ENCODE peak calls at places on chromosomes 7 and 10, in six cellular contexts. S, N, Y, W, D and X are unnamed samples.

GRCh38 chr7:4136036-4136435 is 546.1 kb upstream of the FOXK1 start:
- DNase-seq in S (no peak), N (no peak), Y (no peak), W (no peak), D (no peak), X (no peak)

GRCh38 chr7:1459930-1460756 is 873 bp upstream of the MICALL2 start:
- DNase-seq in S (peak), N (no peak), Y (peak), W (no peak), D (no peak), X (peak)

GRCh38 chr7:138982204-138982623 is 1.0 kb upstream of the KIAA1549 start:
- DNase-seq in S (no peak), N (peak), Y (no peak), W (no peak), D (no peak), X (no peak)

GRCh38 chr7:66043681-66044497 is 31.7 kb upstream of the ASL start:
- DNase-seq in S (no peak), N (no peak), Y (peak), W (no peak), D (no peak), X (no peak)

GRCh38 chr10:45653454-45653853 is 19.1 kb downstream of the ZFAND4 start:
- DNase-seq in S (no peak), N (no peak), Y (no peak), W (no peak), D (no peak), X (no peak)

GRCh38 chr10:53664620-53665019 is 892.0 kb upstream of the MBL2 start:
- DNase-seq in S (no peak), N (no peak), Y (no peak), W (no peak), D (peak), X (no peak)

GRCh38 chr10:48199580-48200377 is 74.7 kb downstream of the FRMPD2 start:
- DNase-seq in S (no peak), N (peak), Y (no peak), W (no peak), D (no peak), X (no peak)

GRCh38 chr10:63414481-63415260 is 51.1 kb downstream of the JMJD1C start:
- DNase-seq in S (no peak), N (no peak), Y (no peak), W (no peak), D (no peak), X (no peak)

GRCh38 chr7:90605055-90605454 is 8.9 kb downstream of the CDK14 start:
- DNase-seq in S (no peak), N (no peak), Y (no peak), W (no peak), D (peak), X (no peak)

GRCh38 chr7:26101471-26102151 is 50.4 kb upstream of the NFE2L3 start:
- DNase-seq in S (no peak), N (no peak), Y (no peak), W (no peak), D (no peak), X (no peak)

GRCh38 chr10:31343009-31343408 is 24.0 kb downstream of the ZEB1 start:
- DNase-seq in S (no peak), N (no peak), Y (no peak), W (no peak), D (no peak), X (no peak)

GRCh38 chr10:24272374-24272773 is 63.4 kb downstream of the KIAA1217 start:
- DNase-seq in S (no peak), N (peak), Y (no peak), W (no peak), D (no peak), X (no peak)

GRCh38 chr7:117567781-117568180 is 88.0 kb downstream of the CFTR start:
- DNase-seq in S (no peak), N (peak), Y (no peak), W (no peak), D (no peak), X (no peak)

GRCh38 chr7:67758551-67758950 is 761.9 kb downstream of the TYW1 start:
- DNase-seq in S (no peak), N (no peak), Y (no peak), W (no peak), D (peak), X (no peak)